ENCODE peak calls at places on chromosomes 11 and 22, in five cellular contexts. D is HCT116, N is GM23338, F is K562, R is GM12878. Y is an unnamed sample.

GRCh38 chr22:49925525-49926128 is 7.2 kb downstream of the CRELD2 start:
- DNase-seq in N (no peak), R (peak), D (no peak), F (no peak), Y (no peak)

GRCh38 chr11:93236741-93237675 is 39.2 kb upstream of the SLC36A4 start:
- DNase-seq in F (peak), R (no peak), N (peak), D (peak), Y (peak)

GRCh38 chr11:60699282-60699681 is at the start of gene MS4A8:
- DNase-seq in N (no peak), D (no peak), R (no peak), F (no peak), Y (no peak)

GRCh38 chr11:64769283-64769682 is 9.1 kb downstream of the SF1 start:
- DNase-seq in R (no peak), D (no peak), N (no peak), F (no peak), Y (no peak)

GRCh38 chr11:119363081-119363861 is 16.8 kb upstream of the MFRP start:
- DNase-seq in D (no peak), F (no peak), N (peak), R (no peak), Y (no peak)

GRCh38 chr11:117443269-117444186 is 115.9 kb downstream of the CEP164 start:
- DNase-seq in D (no peak), N (peak), F (peak), R (no peak), Y (peak)

GRCh38 chr11:66891849-66892660 is 35.2 kb downstream of the LRFN4 start:
- DNase-seq in R (peak), N (peak), D (peak), F (peak), Y (peak)

GRCh38 chr11:121517996-121518395 is 65.2 kb upstream of the SORL1-AS1 start:
- DNase-seq in F (no peak), N (no peak), D (no peak), R (no peak), Y (no peak)

GRCh38 chr22:39316440-39317083 is 2.9 kb downstream of the RPL3 start:
- DNase-seq in D (peak), F (peak), R (peak), N (peak), Y (peak)

GRCh38 chr11:106152013-106152412 is 74.6 kb downstream of the AASDHPPT start:
- DNase-seq in N (peak), D (no peak), F (no peak), R (no peak), Y (no peak)

GRCh38 chr11:2210366-2211112 is 38.9 kb upstream of the TH start:
- DNase-seq in N (no peak), D (no peak), R (no peak), F (peak), Y (no peak)

GRCh38 chr11:94706211-94706610 is 61.9 kb upstream of the AMOTL1 start:
- DNase-seq in F (no peak), N (no peak), D (no peak), R (no peak), Y (no peak)

GRCh38 chr22:37141476-37141875 is 8.2 kb downstream of the IL2RB start:
- DNase-seq in N (no peak), R (no peak), F (no peak), D (no peak), Y (no peak)

GRCh38 chr22:40560551-40560950 is 76.0 kb downstream of the MRTFA start:
- DNase-seq in R (no peak), F (peak), N (no peak), D (no peak), Y (no peak)

GRCh38 chr11:35147273-35147672 is 8.3 kb downstream of the CD44 start:
- DNase-seq in F (no peak), D (no peak), R (no peak), N (no peak), Y (no peak)
- TF ChIP-seq EZH2 in F (no peak), D (no peak), R (no peak), N (no peak), Y (no peak)

DNA sequence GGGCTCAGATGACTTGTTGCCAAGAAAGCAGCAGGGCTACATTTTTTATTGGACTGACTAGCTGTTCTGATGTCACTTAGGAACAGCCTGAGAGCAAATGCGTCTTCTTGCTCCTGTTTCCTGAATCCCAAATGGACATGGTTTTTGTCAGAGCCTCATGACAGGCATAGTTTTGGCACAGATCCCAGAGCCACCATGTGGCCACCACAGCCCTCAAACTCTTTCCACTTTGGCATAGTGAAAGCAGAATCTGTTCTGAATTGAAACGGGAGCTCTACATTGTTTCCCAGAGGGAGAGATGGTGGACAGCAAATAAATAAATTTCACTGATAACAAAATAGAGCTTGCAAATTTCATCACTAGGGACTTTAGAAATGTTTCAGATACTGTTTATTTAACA is 222.2 kb downstream of the C11orf87 start:
- DNase-seq in N (no peak), R (no peak), D (no peak), F (no peak), Y (no peak)
- TF ChIP-seq REST in N (no peak), R (no peak), D (no peak), F (no peak), Y (no peak)

DNA sequence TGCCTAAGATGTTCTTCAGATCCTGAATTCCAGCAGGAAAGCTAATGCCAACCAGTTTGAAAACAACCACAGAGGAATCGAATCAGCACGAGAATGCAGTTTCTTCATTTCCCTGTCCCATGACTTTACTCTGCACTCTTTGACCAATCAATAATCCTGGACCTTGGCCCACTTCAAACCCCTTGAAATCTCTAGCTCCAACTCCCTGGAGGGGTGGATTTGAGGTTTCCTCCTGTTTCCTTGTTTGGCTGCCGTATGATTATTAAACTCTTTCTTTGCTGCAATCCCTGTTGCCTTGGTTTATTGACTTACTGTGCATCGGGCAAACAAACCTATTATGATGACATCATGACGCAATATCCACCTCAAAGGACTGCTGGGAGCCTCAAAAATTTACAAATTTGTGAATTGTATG is 109.3 kb downstream of the FBXO7 start:
- DNase-seq in D (no peak), F (no peak), R (no peak), N (no peak), Y (peak)
- TF ChIP-seq EZH2 in D (no peak), F (no peak), R (no peak), N (no peak), Y (no peak)

DNA sequence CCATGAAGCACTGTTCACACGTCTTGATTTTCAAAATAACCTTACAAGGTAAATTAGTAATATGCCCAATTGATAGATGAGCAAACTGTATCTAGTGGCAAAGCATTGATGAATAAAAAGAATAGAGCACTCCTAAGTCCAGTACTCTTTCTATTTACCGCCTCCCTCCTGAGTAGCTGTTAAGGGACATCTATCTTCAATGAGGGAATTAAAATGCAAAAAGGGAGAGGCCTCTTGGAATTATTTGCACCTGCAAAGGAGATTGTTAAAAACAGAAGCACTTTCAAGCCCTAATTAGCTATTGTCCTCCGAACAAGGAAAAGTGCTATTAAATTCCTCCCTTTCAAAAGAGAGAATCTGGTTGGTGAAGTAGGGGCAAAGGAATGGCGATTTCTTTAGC is 6.8 kb upstream of the GALNT18 start:
- DNase-seq in R (no peak), F (no peak), D (no peak), N (peak), Y (no peak)
- TF ChIP-seq REST in R (no peak), F (no peak), D (no peak), N (no peak), Y (no peak)

DNA sequence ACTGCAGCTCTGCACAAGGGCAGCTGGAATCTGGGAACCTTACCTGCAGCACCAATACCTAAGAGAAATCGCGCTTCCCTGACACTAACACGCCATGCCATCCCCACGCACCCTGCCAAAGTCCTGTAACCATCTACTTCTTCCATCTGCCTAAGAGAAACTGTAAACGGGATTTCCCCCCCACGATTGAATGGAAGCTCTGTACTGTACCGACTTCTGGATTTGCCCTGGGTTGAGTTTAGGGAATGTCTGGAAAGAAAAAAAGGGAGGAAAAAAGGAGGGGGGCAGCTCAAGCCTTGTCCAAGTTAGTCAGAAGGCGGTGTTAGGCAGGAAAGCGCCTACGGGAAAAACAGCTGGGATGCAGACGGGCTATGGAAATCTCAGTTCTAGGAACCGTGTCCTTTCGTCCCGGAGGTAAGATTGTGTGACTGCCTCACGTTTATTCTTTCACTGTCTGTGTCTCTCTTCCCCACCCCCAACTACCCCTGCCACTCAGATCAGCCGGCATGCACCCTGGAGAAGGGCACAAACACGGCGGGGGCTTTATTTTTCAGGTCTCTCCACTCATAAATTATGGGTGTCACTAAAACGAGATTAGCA is 125.5 kb upstream of the C11orf58 start:
- DNase-seq in N (peak), R (no peak), D (no peak), F (no peak), Y (no peak)
- TF ChIP-seq EZH2 in N (peak), R (no peak), D (no peak), F (no peak), Y (no peak)